ENCODE peak calls at places on chromosomes 2 and 18, in ten cellular contexts. One of them, this sample, is unnamed.

GRCh38 chr2:41869542-41870256 is 178.1 kb upstream of the PKDCC start:
- DNase-seq in lower lobe of right lung: peak
- DNase-seq in A549: peak
- DNase-seq in IMR-90: peak
- DNase-seq in neural progenitor cell: peak
- DNase-seq in tibial artery: peak
- DNase-seq in hepatocyte: peak
- DNase-seq in GM23338: peak
- DNase-seq in astrocyte of the spinal cord: peak
- DNase-seq in HCT116: peak
- DNase-seq in this sample: peak

GRCh38 chr2:240960309-240960962 is 38.0 kb upstream of the SNED1 start:
- DNase-seq in lower lobe of right lung: peak
- DNase-seq in A549: no peak
- DNase-seq in IMR-90: peak
- DNase-seq in neural progenitor cell: no peak
- DNase-seq in tibial artery: peak
- DNase-seq in hepatocyte: peak
- DNase-seq in GM23338: no peak
- DNase-seq in astrocyte of the spinal cord: peak
- DNase-seq in HCT116: no peak
- DNase-seq in this sample: no peak

GRCh38 chr2:42789751-42790150 is 2.6 kb downstream of the HAAO start:
- DNase-seq in lower lobe of right lung: no peak
- DNase-seq in A549: no peak
- DNase-seq in IMR-90: no peak
- DNase-seq in neural progenitor cell: no peak
- DNase-seq in tibial artery: no peak
- DNase-seq in hepatocyte: no peak
- DNase-seq in GM23338: no peak
- DNase-seq in astrocyte of the spinal cord: no peak
- DNase-seq in HCT116: no peak
- DNase-seq in this sample: no peak

GRCh38 chr2:217248312-217248935 is 388.6 kb upstream of the TNP1 start:
- DNase-seq in lower lobe of right lung: peak
- DNase-seq in A549: no peak
- DNase-seq in IMR-90: peak
- DNase-seq in neural progenitor cell: no peak
- DNase-seq in tibial artery: peak
- DNase-seq in hepatocyte: peak
- DNase-seq in GM23338: peak
- DNase-seq in astrocyte of the spinal cord: peak
- DNase-seq in HCT116: no peak
- DNase-seq in this sample: peak

GRCh38 chr2:127610561-127610960 is 35.4 kb upstream of the GPR17 start:
- DNase-seq in lower lobe of right lung: no peak
- DNase-seq in A549: no peak
- DNase-seq in IMR-90: no peak
- DNase-seq in neural progenitor cell: no peak
- DNase-seq in tibial artery: no peak
- DNase-seq in hepatocyte: peak
- DNase-seq in GM23338: no peak
- DNase-seq in astrocyte of the spinal cord: no peak
- DNase-seq in HCT116: no peak
- DNase-seq in this sample: no peak

GRCh38 chr2:109031481-109032228 is 42.6 kb upstream of the EDAR start:
- DNase-seq in lower lobe of right lung: peak
- DNase-seq in A549: peak
- DNase-seq in IMR-90: peak
- DNase-seq in neural progenitor cell: peak
- DNase-seq in tibial artery: no peak
- DNase-seq in hepatocyte: peak
- DNase-seq in GM23338: peak
- DNase-seq in astrocyte of the spinal cord: peak
- DNase-seq in HCT116: no peak
- DNase-seq in this sample: peak

GRCh38 chr2:68827681-68828080 is 43.5 kb downstream of the BMP10 start:
- DNase-seq in lower lobe of right lung: no peak
- DNase-seq in A549: no peak
- DNase-seq in IMR-90: peak
- DNase-seq in neural progenitor cell: no peak
- DNase-seq in tibial artery: no peak
- DNase-seq in hepatocyte: no peak
- DNase-seq in GM23338: no peak
- DNase-seq in astrocyte of the spinal cord: no peak
- DNase-seq in HCT116: no peak
- DNase-seq in this sample: no peak

GRCh38 chr2:64062840-64063239 is 43.6 kb upstream of the VPS54 start:
- DNase-seq in lower lobe of right lung: no peak
- DNase-seq in A549: no peak
- DNase-seq in IMR-90: peak
- DNase-seq in neural progenitor cell: no peak
- DNase-seq in tibial artery: no peak
- DNase-seq in hepatocyte: peak
- DNase-seq in GM23338: no peak
- DNase-seq in astrocyte of the spinal cord: peak
- DNase-seq in HCT116: no peak
- DNase-seq in this sample: peak

GRCh38 chr2:67923696-67924095 is 139.1 kb downstream of the C1D start:
- DNase-seq in lower lobe of right lung: no peak
- DNase-seq in A549: no peak
- DNase-seq in IMR-90: no peak
- DNase-seq in neural progenitor cell: no peak
- DNase-seq in tibial artery: peak
- DNase-seq in hepatocyte: no peak
- DNase-seq in GM23338: no peak
- DNase-seq in astrocyte of the spinal cord: no peak
- DNase-seq in HCT116: no peak
- DNase-seq in this sample: no peak

GRCh38 chr18:78730564-78731422 is 248.8 kb upstream of the SALL3 start:
- DNase-seq in lower lobe of right lung: no peak
- DNase-seq in A549: no peak
- DNase-seq in IMR-90: no peak
- DNase-seq in neural progenitor cell: no peak
- DNase-seq in tibial artery: no peak
- DNase-seq in hepatocyte: no peak
- DNase-seq in GM23338: no peak
- DNase-seq in astrocyte of the spinal cord: no peak
- DNase-seq in HCT116: no peak
- DNase-seq in this sample: no peak

GRCh38 chr18:9400197-9400596 is 65.6 kb downstream of the TWSG1 start:
- DNase-seq in lower lobe of right lung: no peak
- DNase-seq in A549: no peak
- DNase-seq in IMR-90: no peak
- DNase-seq in neural progenitor cell: no peak
- DNase-seq in tibial artery: no peak
- DNase-seq in hepatocyte: no peak
- DNase-seq in GM23338: no peak
- DNase-seq in astrocyte of the spinal cord: no peak
- DNase-seq in HCT116: no peak
- DNase-seq in this sample: no peak

GRCh38 chr2:241659150-241659739 is 21.8 kb downstream of the ATG4B start:
- DNase-seq in lower lobe of right lung: no peak
- DNase-seq in A549: peak
- DNase-seq in IMR-90: peak
- DNase-seq in neural progenitor cell: peak
- DNase-seq in tibial artery: peak
- DNase-seq in hepatocyte: peak
- DNase-seq in GM23338: peak
- DNase-seq in astrocyte of the spinal cord: peak
- DNase-seq in HCT116: no peak
- DNase-seq in this sample: no peak

GRCh38 chr2:70472256-70472905 is 81.2 kb downstream of the TGFA start:
- DNase-seq in lower lobe of right lung: peak
- DNase-seq in A549: no peak
- DNase-seq in IMR-90: no peak
- DNase-seq in neural progenitor cell: peak
- DNase-seq in tibial artery: no peak
- DNase-seq in hepatocyte: no peak
- DNase-seq in GM23338: no peak
- DNase-seq in astrocyte of the spinal cord: no peak
- DNase-seq in HCT116: no peak
- DNase-seq in this sample: no peak

GRCh38 chr2:439540-440465 is 151.9 kb upstream of the ALKAL2 start:
- DNase-seq in lower lobe of right lung: no peak
- DNase-seq in A549: no peak
- DNase-seq in IMR-90: no peak
- DNase-seq in neural progenitor cell: no peak
- DNase-seq in tibial artery: peak
- DNase-seq in hepatocyte: no peak
- DNase-seq in GM23338: no peak
- DNase-seq in astrocyte of the spinal cord: no peak
- DNase-seq in HCT116: no peak
- DNase-seq in this sample: no peak

GRCh38 chr2:148742373-148742772 is 97.8 kb downstream of the EPC2 start:
- DNase-seq in lower lobe of right lung: no peak
- DNase-seq in A549: no peak
- DNase-seq in IMR-90: no peak
- DNase-seq in neural progenitor cell: no peak
- DNase-seq in tibial artery: no peak
- DNase-seq in hepatocyte: no peak
- DNase-seq in GM23338: no peak
- DNase-seq in astrocyte of the spinal cord: no peak
- DNase-seq in HCT116: no peak
- DNase-seq in this sample: no peak

GRCh38 chr2:16588565-16588964 is 77.1 kb downstream of the CYRIA start:
- DNase-seq in lower lobe of right lung: no peak
- DNase-seq in A549: no peak
- DNase-seq in IMR-90: no peak
- DNase-seq in neural progenitor cell: peak
- DNase-seq in tibial artery: no peak
- DNase-seq in hepatocyte: no peak
- DNase-seq in GM23338: peak
- DNase-seq in astrocyte of the spinal cord: no peak
- DNase-seq in HCT116: no peak
- DNase-seq in this sample: no peak

GRCh38 chr2:42965196-42965595 is 172.8 kb upstream of the HAAO start:
- DNase-seq in lower lobe of right lung: no peak
- DNase-seq in A549: no peak
- DNase-seq in IMR-90: no peak
- DNase-seq in neural progenitor cell: no peak
- DNase-seq in tibial artery: no peak
- DNase-seq in hepatocyte: no peak
- DNase-seq in GM23338: no peak
- DNase-seq in astrocyte of the spinal cord: no peak
- DNase-seq in HCT116: no peak
- DNase-seq in this sample: no peak

GRCh38 chr2:120547662-120548061 is 188.0 kb upstream of the GLI2 start:
- DNase-seq in lower lobe of right lung: no peak
- DNase-seq in A549: no peak
- DNase-seq in IMR-90: no peak
- DNase-seq in neural progenitor cell: no peak
- DNase-seq in tibial artery: no peak
- DNase-seq in hepatocyte: no peak
- DNase-seq in GM23338: no peak
- DNase-seq in astrocyte of the spinal cord: no peak
- DNase-seq in HCT116: no peak
- DNase-seq in this sample: no peak

GRCh38 chr2:119523959-119524694 is at the start of gene SCTR:
- DNase-seq in lower lobe of right lung: peak
- DNase-seq in A549: no peak
- DNase-seq in IMR-90: no peak
- DNase-seq in neural progenitor cell: peak
- DNase-seq in tibial artery: no peak
- DNase-seq in hepatocyte: peak
- DNase-seq in GM23338: peak
- DNase-seq in astrocyte of the spinal cord: no peak
- DNase-seq in HCT116: no peak
- DNase-seq in this sample: no peak
- H3K4me3 ChIP-seq in lower lobe of right lung: peak
- H3K4me3 ChIP-seq in A549: peak
- H3K4me3 ChIP-seq in IMR-90: no peak
- H3K4me3 ChIP-seq in neural progenitor cell: peak
- H3K4me3 ChIP-seq in tibial artery: no peak
- H3K4me3 ChIP-seq in hepatocyte: peak
- H3K4me3 ChIP-seq in GM23338: peak
- H3K4me3 ChIP-seq in astrocyte of the spinal cord: no peak
- H3K4me3 ChIP-seq in HCT116: no peak
- H3K4me3 ChIP-seq in this sample: no peak

GRCh38 chr2:219297766-219298456 is 11.3 kb downstream of the PTPRN start:
- DNase-seq in lower lobe of right lung: no peak
- DNase-seq in A549: no peak
- DNase-seq in IMR-90: no peak
- DNase-seq in neural progenitor cell: peak
- DNase-seq in tibial artery: no peak
- DNase-seq in hepatocyte: no peak
- DNase-seq in GM23338: no peak
- DNase-seq in astrocyte of the spinal cord: no peak
- DNase-seq in HCT116: no peak
- DNase-seq in this sample: no peak
- TF ChIP-seq CTCF in lower lobe of right lung: no peak
- TF ChIP-seq CTCF in A549: no peak
- TF ChIP-seq CTCF in IMR-90: peak
- TF ChIP-seq CTCF in neural progenitor cell: no peak
- TF ChIP-seq CTCF in tibial artery: no peak
- TF ChIP-seq CTCF in hepatocyte: no peak
- TF ChIP-seq CTCF in GM23338: no peak
- TF ChIP-seq CTCF in astrocyte of the spinal cord: peak
- TF ChIP-seq CTCF in HCT116: peak
- TF ChIP-seq CTCF in this sample: peak

GRCh38 chr18:75455249-75456183 is 28.0 kb upstream of the SMIM21 start:
- DNase-seq in lower lobe of right lung: no peak
- DNase-seq in A549: no peak
- DNase-seq in IMR-90: peak
- DNase-seq in neural progenitor cell: peak
- DNase-seq in tibial artery: no peak
- DNase-seq in hepatocyte: peak
- DNase-seq in GM23338: peak
- DNase-seq in astrocyte of the spinal cord: peak
- DNase-seq in HCT116: no peak
- DNase-seq in this sample: no peak
- H3K4me3 ChIP-seq in lower lobe of right lung: peak
- H3K4me3 ChIP-seq in A549: no peak
- H3K4me3 ChIP-seq in IMR-90: peak
- H3K4me3 ChIP-seq in neural progenitor cell: peak
- H3K4me3 ChIP-seq in tibial artery: peak
- H3K4me3 ChIP-seq in hepatocyte: peak
- H3K4me3 ChIP-seq in GM23338: peak
- H3K4me3 ChIP-seq in astrocyte of the spinal cord: peak
- H3K4me3 ChIP-seq in HCT116: no peak
- H3K4me3 ChIP-seq in this sample: no peak

DNA sequence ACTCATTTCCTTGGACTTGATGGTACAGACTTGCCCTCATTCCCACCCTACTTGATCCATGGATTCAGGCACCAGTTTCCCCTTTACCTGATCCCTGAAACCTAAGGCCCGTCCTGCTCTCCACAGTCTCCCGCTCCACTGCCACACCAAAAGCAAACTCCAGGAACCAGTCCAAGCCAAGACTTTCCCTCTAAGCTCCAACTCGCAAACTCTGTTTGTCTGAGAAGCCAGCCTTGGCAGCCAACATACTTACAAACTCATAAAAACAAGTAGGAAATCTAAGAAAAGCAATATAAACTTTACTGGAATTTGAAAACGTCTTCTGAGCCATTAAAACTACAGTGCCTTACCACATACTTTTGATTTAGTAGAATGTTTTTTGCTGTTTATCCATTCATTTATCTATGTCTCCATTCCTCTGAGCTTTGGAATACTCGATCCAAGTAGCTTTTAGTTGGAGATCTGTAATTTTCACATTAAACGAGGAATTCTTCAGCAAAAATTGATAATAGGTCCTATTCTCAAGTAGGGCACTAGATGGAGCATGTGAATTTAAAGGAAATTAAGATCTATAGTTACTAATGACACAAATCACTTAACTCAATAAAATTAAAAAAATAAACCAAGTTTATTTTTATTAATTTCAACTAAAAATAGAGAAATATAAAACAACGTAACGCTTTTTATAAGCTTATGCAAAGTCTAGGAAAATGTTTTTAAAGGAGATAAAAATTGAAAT is 199.7 kb downstream of the MYO3B start:
- DNase-seq in lower lobe of right lung: no peak
- DNase-seq in A549: no peak
- DNase-seq in IMR-90: no peak
- DNase-seq in neural progenitor cell: no peak
- DNase-seq in tibial artery: peak
- DNase-seq in hepatocyte: peak
- DNase-seq in GM23338: no peak
- DNase-seq in astrocyte of the spinal cord: no peak
- DNase-seq in HCT116: no peak
- DNase-seq in this sample: no peak
- TF ChIP-seq CTCF in lower lobe of right lung: no peak
- TF ChIP-seq CTCF in A549: peak
- TF ChIP-seq CTCF in IMR-90: peak
- TF ChIP-seq CTCF in neural progenitor cell: peak
- TF ChIP-seq CTCF in tibial artery: peak
- TF ChIP-seq CTCF in hepatocyte: peak
- TF ChIP-seq CTCF in GM23338: no peak
- TF ChIP-seq CTCF in astrocyte of the spinal cord: no peak
- TF ChIP-seq CTCF in HCT116: peak
- TF ChIP-seq CTCF in this sample: no peak